ENCODE peak calls at places on chromosomes 4 and X, in eight cellular contexts. One of them, this sample, is unnamed.
A peak's percentile ranks its signal among the peaks of the same experiment; 100 is the strongest.

GRCh38 chrX:110317079-110317819 is 636 bp downstream of the AMMECR1 start:
- DNase-seq in neural crest cell: peak; percentile 38
- DNase-seq in GM20000: peak; percentile 15
- DNase-seq in non-pigmented ciliary epithelial cell: no peak
- DNase-seq in mesenchymal stem cell: peak; percentile 28
- DNase-seq in lung microvascular endothelial cell: peak; percentile 6
- DNase-seq in fibroblast of mammary gland: peak; percentile 16
- DNase-seq in aorta: peak; percentile 78
- DNase-seq in this sample: no peak

GRCh38 chr4:40194602-40195161 is 2.1 kb upstream of the RHOH start:
- DNase-seq in neural crest cell: no peak
- DNase-seq in GM20000: no peak
- DNase-seq in non-pigmented ciliary epithelial cell: no peak
- DNase-seq in mesenchymal stem cell: peak; percentile 68
- DNase-seq in lung microvascular endothelial cell: peak; percentile 54
- DNase-seq in fibroblast of mammary gland: no peak
- DNase-seq in aorta: no peak
- DNase-seq in this sample: no peak

GRCh38 chrX:148310402-148311200 is 189.8 kb upstream of the AFF2 start:
- DNase-seq in neural crest cell: no peak
- DNase-seq in GM20000: peak; percentile 1
- DNase-seq in non-pigmented ciliary epithelial cell: no peak
- DNase-seq in mesenchymal stem cell: no peak
- DNase-seq in lung microvascular endothelial cell: no peak
- DNase-seq in fibroblast of mammary gland: no peak
- DNase-seq in aorta: no peak
- DNase-seq in this sample: no peak

GRCh38 chr4:109411964-109412363 is 21.7 kb upstream of the SEC24B start:
- DNase-seq in neural crest cell: no peak
- DNase-seq in GM20000: no peak
- DNase-seq in non-pigmented ciliary epithelial cell: no peak
- DNase-seq in mesenchymal stem cell: no peak
- DNase-seq in lung microvascular endothelial cell: peak; percentile 41
- DNase-seq in fibroblast of mammary gland: no peak
- DNase-seq in aorta: no peak
- DNase-seq in this sample: no peak

GRCh38 chr4:48967626-48968025 is 18.4 kb upstream of the CWH43 start:
- DNase-seq in neural crest cell: no peak
- DNase-seq in GM20000: no peak
- DNase-seq in non-pigmented ciliary epithelial cell: no peak
- DNase-seq in mesenchymal stem cell: no peak
- DNase-seq in lung microvascular endothelial cell: no peak
- DNase-seq in fibroblast of mammary gland: peak; percentile 26
- DNase-seq in aorta: no peak
- DNase-seq in this sample: no peak

GRCh38 chr4:14445882-14446281 is 556.4 kb upstream of the CPEB2 start:
- DNase-seq in neural crest cell: no peak
- DNase-seq in GM20000: no peak
- DNase-seq in non-pigmented ciliary epithelial cell: no peak
- DNase-seq in mesenchymal stem cell: no peak
- DNase-seq in lung microvascular endothelial cell: no peak
- DNase-seq in fibroblast of mammary gland: peak; percentile 74
- DNase-seq in aorta: no peak
- DNase-seq in this sample: no peak

GRCh38 chr4:74117024-74117534 is 18.1 kb upstream of the CXCL2 start:
- DNase-seq in neural crest cell: no peak
- DNase-seq in GM20000: no peak
- DNase-seq in non-pigmented ciliary epithelial cell: peak; percentile 77
- DNase-seq in mesenchymal stem cell: peak; percentile 99
- DNase-seq in lung microvascular endothelial cell: peak; percentile 100
- DNase-seq in fibroblast of mammary gland: peak; percentile 98
- DNase-seq in aorta: no peak
- DNase-seq in this sample: no peak

GRCh38 chr4:37767546-37767945 is 58.9 kb upstream of the PGM2 start:
- DNase-seq in neural crest cell: no peak
- DNase-seq in GM20000: no peak
- DNase-seq in non-pigmented ciliary epithelial cell: peak; percentile 17
- DNase-seq in mesenchymal stem cell: no peak
- DNase-seq in lung microvascular endothelial cell: peak; percentile 57
- DNase-seq in fibroblast of mammary gland: peak; percentile 59
- DNase-seq in aorta: peak; percentile 84
- DNase-seq in this sample: peak; percentile 79

GRCh38 chr4:164866817-164867490 is 10.0 kb upstream of the APELA start:
- DNase-seq in neural crest cell: no peak
- DNase-seq in GM20000: no peak
- DNase-seq in non-pigmented ciliary epithelial cell: no peak
- DNase-seq in mesenchymal stem cell: no peak
- DNase-seq in lung microvascular endothelial cell: no peak
- DNase-seq in fibroblast of mammary gland: peak; percentile 30
- DNase-seq in aorta: no peak
- DNase-seq in this sample: no peak

GRCh38 chr4:83662204-83662603 is 126.3 kb downstream of the GPAT3 start:
- DNase-seq in neural crest cell: no peak
- DNase-seq in GM20000: no peak
- DNase-seq in non-pigmented ciliary epithelial cell: no peak
- DNase-seq in mesenchymal stem cell: no peak
- DNase-seq in lung microvascular endothelial cell: no peak
- DNase-seq in fibroblast of mammary gland: no peak
- DNase-seq in aorta: no peak
- DNase-seq in this sample: no peak

GRCh38 chrX:100721328-100721727 is 10.6 kb downstream of the SYTL4 start:
- DNase-seq in neural crest cell: no peak
- DNase-seq in GM20000: no peak
- DNase-seq in non-pigmented ciliary epithelial cell: no peak
- DNase-seq in mesenchymal stem cell: no peak
- DNase-seq in lung microvascular endothelial cell: no peak
- DNase-seq in fibroblast of mammary gland: no peak
- DNase-seq in aorta: no peak
- DNase-seq in this sample: no peak

GRCh38 chr4:7029212-7029611 is 14.0 kb upstream of the TADA2B start:
- DNase-seq in neural crest cell: no peak
- DNase-seq in GM20000: no peak
- DNase-seq in non-pigmented ciliary epithelial cell: no peak
- DNase-seq in mesenchymal stem cell: no peak
- DNase-seq in lung microvascular endothelial cell: no peak
- DNase-seq in fibroblast of mammary gland: no peak
- DNase-seq in aorta: peak; percentile 61
- DNase-seq in this sample: no peak

GRCh38 chrX:134026732-134027311 is 41.4 kb upstream of the GPC3 start:
- DNase-seq in neural crest cell: peak; percentile 68
- DNase-seq in GM20000: peak; percentile 6
- DNase-seq in non-pigmented ciliary epithelial cell: no peak
- DNase-seq in mesenchymal stem cell: peak; percentile 49
- DNase-seq in lung microvascular endothelial cell: peak; percentile 27
- DNase-seq in fibroblast of mammary gland: peak; percentile 49
- DNase-seq in aorta: no peak
- DNase-seq in this sample: no peak

GRCh38 chr4:103193457-103193856 is 4.7 kb downstream of the CENPE start:
- DNase-seq in neural crest cell: no peak
- DNase-seq in GM20000: no peak
- DNase-seq in non-pigmented ciliary epithelial cell: no peak
- DNase-seq in mesenchymal stem cell: no peak
- DNase-seq in lung microvascular endothelial cell: no peak
- DNase-seq in fibroblast of mammary gland: no peak
- DNase-seq in aorta: no peak
- DNase-seq in this sample: no peak

GRCh38 chr4:32136081-32136787 is 1416.1 kb downstream of the PCDH7 start:
- DNase-seq in neural crest cell: no peak
- DNase-seq in GM20000: no peak
- DNase-seq in non-pigmented ciliary epithelial cell: no peak
- DNase-seq in mesenchymal stem cell: no peak
- DNase-seq in lung microvascular endothelial cell: no peak
- DNase-seq in fibroblast of mammary gland: no peak
- DNase-seq in aorta: no peak
- DNase-seq in this sample: no peak

GRCh38 chr4:7138223-7139166 is 53.8 kb upstream of the SORCS2 start:
- DNase-seq in neural crest cell: no peak
- DNase-seq in GM20000: no peak
- DNase-seq in non-pigmented ciliary epithelial cell: no peak
- DNase-seq in mesenchymal stem cell: no peak
- DNase-seq in lung microvascular endothelial cell: no peak
- DNase-seq in fibroblast of mammary gland: no peak
- DNase-seq in aorta: no peak
- DNase-seq in this sample: no peak

GRCh38 chr4:98664959-98665358 is 6.5 kb upstream of the TSPAN5 start:
- DNase-seq in neural crest cell: no peak
- DNase-seq in GM20000: no peak
- DNase-seq in non-pigmented ciliary epithelial cell: no peak
- DNase-seq in mesenchymal stem cell: no peak
- DNase-seq in lung microvascular endothelial cell: no peak
- DNase-seq in fibroblast of mammary gland: no peak
- DNase-seq in aorta: no peak
- DNase-seq in this sample: no peak

GRCh38 chrX:3346436-3347329 is at the start of gene MXRA5:
- DNase-seq in neural crest cell: peak; percentile 11
- DNase-seq in GM20000: no peak
- DNase-seq in non-pigmented ciliary epithelial cell: no peak
- DNase-seq in mesenchymal stem cell: peak; percentile 60
- DNase-seq in lung microvascular endothelial cell: no peak
- DNase-seq in fibroblast of mammary gland: peak; percentile 32
- DNase-seq in aorta: peak; percentile 75
- DNase-seq in this sample: no peak

GRCh38 chrX:103464774-103465117 is 54.5 kb downstream of the RAB40A start:
- DNase-seq in neural crest cell: peak; percentile 66
- DNase-seq in GM20000: peak; percentile 32
- DNase-seq in non-pigmented ciliary epithelial cell: peak; percentile 32
- DNase-seq in mesenchymal stem cell: peak; percentile 77
- DNase-seq in lung microvascular endothelial cell: peak; percentile 76
- DNase-seq in fibroblast of mammary gland: peak; percentile 76
- DNase-seq in aorta: peak; percentile 86
- DNase-seq in this sample: no peak

GRCh38 chr4:6019316-6020263 is 1.4 kb upstream of the C4orf50 start:
- DNase-seq in neural crest cell: peak; percentile 67
- DNase-seq in GM20000: peak; percentile 73
- DNase-seq in non-pigmented ciliary epithelial cell: no peak
- DNase-seq in mesenchymal stem cell: peak; percentile 8
- DNase-seq in lung microvascular endothelial cell: peak; percentile 55
- DNase-seq in fibroblast of mammary gland: peak; percentile 39
- DNase-seq in aorta: no peak
- DNase-seq in this sample: no peak

GRCh38 chrX:139093201-139093600 is 381.7 kb upstream of the FGF13 start:
- DNase-seq in neural crest cell: no peak
- DNase-seq in GM20000: no peak
- DNase-seq in non-pigmented ciliary epithelial cell: no peak
- DNase-seq in mesenchymal stem cell: no peak
- DNase-seq in lung microvascular endothelial cell: no peak
- DNase-seq in fibroblast of mammary gland: peak; percentile 16
- DNase-seq in aorta: no peak
- DNase-seq in this sample: no peak

GRCh38 chr4:4666693-4667642 is 125.1 kb upstream of the STX18 start:
- DNase-seq in neural crest cell: no peak
- DNase-seq in GM20000: no peak
- DNase-seq in non-pigmented ciliary epithelial cell: no peak
- DNase-seq in mesenchymal stem cell: peak; percentile 42
- DNase-seq in lung microvascular endothelial cell: no peak
- DNase-seq in fibroblast of mammary gland: no peak
- DNase-seq in aorta: no peak
- DNase-seq in this sample: no peak

GRCh38 chr4:71709961-71710360 is 73.9 kb downstream of the GC start:
- DNase-seq in neural crest cell: no peak
- DNase-seq in GM20000: no peak
- DNase-seq in non-pigmented ciliary epithelial cell: no peak
- DNase-seq in mesenchymal stem cell: no peak
- DNase-seq in lung microvascular endothelial cell: no peak
- DNase-seq in fibroblast of mammary gland: no peak
- DNase-seq in aorta: no peak
- DNase-seq in this sample: no peak

GRCh38 chr4:34644716-34645115 is 1599.6 kb downstream of the ARAP2 start:
- DNase-seq in neural crest cell: no peak
- DNase-seq in GM20000: no peak
- DNase-seq in non-pigmented ciliary epithelial cell: peak; percentile 53
- DNase-seq in mesenchymal stem cell: no peak
- DNase-seq in lung microvascular endothelial cell: no peak
- DNase-seq in fibroblast of mammary gland: peak; percentile 1
- DNase-seq in aorta: no peak
- DNase-seq in this sample: no peak